ENCODE peak calls at places on chromosomes 5 and 9, in four cellular contexts. R is B cell, F is DMS153, J is ACHN. G is an unnamed sample.

GRCh38 chr9:89413963-89414638 is 83.8 kb downstream of the SEMA4D start:
- DNase-seq in R (no peak), F (no peak), J (no peak), G (no peak)

GRCh38 chr5:39158127-39158593 is 61.2 kb downstream of the FYB1 start:
- DNase-seq in R (no peak), F (no peak), J (no peak), G (no peak)

GRCh38 chr5:36170869-36171424 is 19.0 kb downstream of the SKP2 start:
- DNase-seq in R (no peak), F (no peak), J (no peak), G (no peak)

GRCh38 chr5:91162534-91163381 is 220.4 kb downstream of the ARRDC3 start:
- DNase-seq in R (no peak), F (peak), J (peak), G (no peak)

GRCh38 chr5:73812457-73812856 is 186.5 kb downstream of the ARHGEF28 start:
- DNase-seq in R (no peak), F (no peak), J (no peak), G (no peak)

GRCh38 chr5:116502616-116503015 is 72.0 kb downstream of the SEMA6A start:
- DNase-seq in R (no peak), F (no peak), J (peak), G (no peak)

GRCh38 chr5:126044111-126044668 is 379.0 kb upstream of the GRAMD2B start:
- DNase-seq in R (no peak), F (peak), J (no peak), G (no peak)

GRCh38 chr5:140827704-140828401 is at the start of gene PCDHA6:
- DNase-seq in R (no peak), F (no peak), J (no peak), G (no peak)

GRCh38 chr9:134186471-134187109 is 22.2 kb upstream of the RNU6ATAC start:
- DNase-seq in R (peak), F (no peak), J (no peak), G (no peak)

GRCh38 chr5:51226420-51226735 is 156.9 kb upstream of the ISL1 start:
- DNase-seq in R (no peak), F (peak), J (no peak), G (no peak)

GRCh38 chr9:2570615-2571479 is 50.7 kb upstream of the VLDLR start:
- DNase-seq in R (no peak), F (peak), J (peak), G (peak)

GRCh38 chr5:158320178-158320674 is 461.3 kb upstream of the CLINT1 start:
- DNase-seq in R (no peak), F (no peak), J (no peak), G (no peak)

GRCh38 chr5:173880306-173880985 is 7.7 kb upstream of the CPEB4 start:
- DNase-seq in R (no peak), F (no peak), J (no peak), G (no peak)

GRCh38 chr5:172952034-172952511 is 7.2 kb upstream of the RPL26L1 start:
- DNase-seq in R (no peak), F (no peak), J (no peak), G (no peak)

GRCh38 chr5:151022511-151023018 is 2.2 kb downstream of the GPX3 start:
- DNase-seq in R (no peak), F (no peak), J (no peak), G (no peak)

GRCh38 chr5:171630047-171630669 is 155.5 kb upstream of the SMIM23 start:
- DNase-seq in R (no peak), F (no peak), J (peak), G (no peak)

G was measured in KG1.